ENCODE peak calls at places on chromosomes 6 and 20, in four cellular contexts. X is effector memory CD8-positive, alpha-beta T cell; N is H54; P is Ammon's horn. L is an unnamed sample.

GRCh38 chr6:99241905-99242534 is 107.5 kb downstream of the FAXC start:
- DNase-seq in P (peak; percentile 59), N (no peak), X (no peak), L (no peak)

GRCh38 chr6:147106759-147107401 is 97.3 kb upstream of the STXBP5 start:
- DNase-seq in N (no peak), X (no peak), P (peak; percentile 19), L (no peak)

GRCh38 chr20:38873050-38873581 is 53.1 kb upstream of the FAM83D start:
- DNase-seq in P (no peak), N (no peak), X (peak; percentile 81), L (no peak)

GRCh38 chr6:8526619-8527018 is 91.3 kb upstream of the SLC35B3 start:
- DNase-seq in X (no peak), P (peak; percentile 56), N (no peak), L (no peak)

GRCh38 chr20:49593441-49594142 is 25.7 kb upstream of the PTGIS start:
- DNase-seq in P (no peak), X (no peak), N (no peak), L (no peak)

GRCh38 chr6:159939591-159940016 is 29.3 kb upstream of the IGF2R start:
- DNase-seq in N (no peak), X (no peak), P (no peak), L (no peak)

GRCh38 chr6:43037197-43037596 is 15.8 kb downstream of the RRP36 start:
- DNase-seq in X (no peak), N (no peak), P (no peak), L (no peak)

GRCh38 chr6:167793421-167793820 is 33.3 kb upstream of the AFDN start:
- DNase-seq in P (no peak), X (no peak), N (no peak), L (no peak)

GRCh38 chr6:31473780-31474725 is 23.9 kb upstream of the MICB start:
- DNase-seq in X (no peak), P (no peak), N (no peak), L (no peak)

GRCh38 chr20:32522775-32523612 is 62.1 kb downstream of the NOL4L start:
- DNase-seq in P (no peak), N (peak; percentile 77), X (no peak), L (no peak)

GRCh38 chr6:99613398-99613704 is 6.7 kb downstream of the PRDM13 start:
- DNase-seq in X (no peak), P (no peak), N (no peak), L (no peak)

GRCh38 chr6:138253731-138254130 is 35.4 kb upstream of the PBOV1 start:
- DNase-seq in N (no peak), P (no peak), X (no peak), L (no peak)

GRCh38 chr6:116144590-116144989 is 18.7 kb upstream of the COL10A1 start:
- DNase-seq in N (peak; percentile 6), P (no peak), X (no peak), L (no peak)

GRCh38 chr20:44707259-44707580 is 7.9 kb upstream of the CCN5 start:
- DNase-seq in N (no peak), P (no peak), X (no peak), L (no peak)

GRCh38 chr6:44671333-44671732 is 283.8 kb downstream of the CDC5L start:
- DNase-seq in N (no peak), P (no peak), X (no peak), L (no peak)

GRCh38 chr20:41664584-41664983 is 46.4 kb upstream of the CHD6 start:
- DNase-seq in P (no peak), X (no peak), N (peak; percentile 22), L (no peak)

GRCh38 chr6:85923013-85923430 is 280.3 kb upstream of the SYNCRIP start:
- DNase-seq in P (peak; percentile 83), X (no peak), N (peak; percentile 26), L (no peak)

GRCh38 chr6:129849456-129849855 is 11.7 kb downstream of the TMEM244 start:
- DNase-seq in P (no peak), N (peak; percentile 7), X (no peak), L (no peak)

GRCh38 chr6:20117474-20117873 is 94.8 kb downstream of the MBOAT1 start:
- DNase-seq in X (no peak), P (no peak), N (peak; percentile 13), L (no peak)

GRCh38 chr6:17427617-17428016 is 34.2 kb downstream of the CAP2 start:
- DNase-seq in P (no peak), N (no peak), X (no peak), L (no peak)

GRCh38 chr6:88565409-88565811 is 398.0 kb downstream of the RNGTT start:
- DNase-seq in N (no peak), P (no peak), X (no peak), L (no peak)

GRCh38 chr6:23752414-23752813 is 373.6 kb upstream of the NRSN1 start:
- DNase-seq in P (no peak), X (no peak), N (no peak), L (no peak)

GRCh38 chr6:119390276-119390793 is 40.8 kb upstream of the MAN1A1 start:
- DNase-seq in X (no peak), P (no peak), N (no peak), L (no peak)

GRCh38 chr6:168557512-168557911 is 116.5 kb downstream of the SMOC2 start:
- DNase-seq in X (no peak), N (no peak), P (no peak), L (no peak)

GRCh38 chr6:26233608-26234420 is 131.2 kb upstream of the BTN3A2 start:
- DNase-seq in N (no peak), X (peak; percentile 69), P (peak; percentile 28), L (no peak)

GRCh38 chr6:41430875-41431274 is 95.5 kb downstream of the NCR2 start:
- DNase-seq in P (no peak), N (peak; percentile 86), X (no peak), L (no peak)

GRCh38 chr20:8284902-8285301 is 152.8 kb downstream of the PLCB1 start:
- DNase-seq in X (no peak), N (no peak), P (no peak), L (no peak)

GRCh38 chr20:50198211-50198666 is 7.6 kb downstream of the CEBPB start:
- DNase-seq in X (no peak), P (no peak), N (no peak), L (no peak)

GRCh38 chr20:32460683-32461320 is 102.7 kb downstream of the ASXL1 start:
- DNase-seq in P (no peak), N (no peak), X (no peak), L (no peak)

GRCh38 chr6:7042654-7043545 is 64.9 kb upstream of the RREB1 start:
- DNase-seq in P (no peak), N (no peak), X (no peak), L (no peak)

GRCh38 chr6:19737968-19738367 is 99.2 kb upstream of the ID4 start:
- DNase-seq in X (no peak), P (peak; percentile 14), N (no peak), L (no peak)

GRCh38 chr6:168219167-168219566 is 100.4 kb downstream of the DACT2 start:
- DNase-seq in X (no peak), N (no peak), P (no peak), L (no peak)

GRCh38 chr20:7911586-7912330 is 28.5 kb downstream of the HAO1 start:
- DNase-seq in P (peak; percentile 19), X (no peak), N (no peak), L (no peak)

GRCh38 chr6:88459224-88459623 is 293.1 kb upstream of the CNR1 start:
- DNase-seq in P (no peak), X (no peak), N (no peak), L (no peak)

GRCh38 chr6:166970776-166971175 is 14.4 kb upstream of the RNASET2 start:
- DNase-seq in P (no peak), N (no peak), X (no peak), L (no peak)

GRCh38 chr6:3693879-3694278 is 57.6 kb downstream of the PXDC1 start:
- DNase-seq in P (peak; percentile 66), X (no peak), N (no peak), L (no peak)

L was measured in KG1.